ENCODE peak calls at places on chromosomes 3 and 15, in six cellular contexts. C is PC-9, G is HFFc6, N is endothelial cell, O is fibroblast of pulmonary artery, I is nephron progenitor cell. K is an unnamed sample.

GRCh38 chr3:15800780-15801179 is 3.0 kb upstream of the ANKRD28 start:
- DNase-seq in C (no peak), G (no peak), N (no peak), O (no peak), I (no peak), K (no peak)

GRCh38 chr3:150106752-150107428 is 136.2 kb upstream of the PFN2 start:
- DNase-seq in C (peak; percentile 75), G (peak; percentile 93), N (no peak), O (peak; percentile 85), I (peak; percentile 48), K (no peak)

GRCh38 chr3:155080692-155081091 is 573 bp downstream of the MME start:
- DNase-seq in C (no peak), G (no peak), N (no peak), O (peak; percentile 45), I (no peak), K (no peak)

GRCh38 chr3:20394243-20394642 is 208.2 kb upstream of the SGO1 start:
- DNase-seq in C (no peak), G (no peak), N (no peak), O (no peak), I (no peak), K (no peak)

GRCh38 chr15:35078221-35078915 is 6.7 kb downstream of the NANOGP8 start:
- DNase-seq in C (no peak), G (peak; percentile 36), N (peak; percentile 51), O (peak; percentile 80), I (peak; percentile 48), K (peak; percentile 29)

GRCh38 chr3:126959921-126960603 is 22.9 kb upstream of the PLXNA1 start:
- DNase-seq in C (peak; percentile 88), G (peak; percentile 66), N (peak; percentile 22), O (peak; percentile 72), I (no peak), K (no peak)

GRCh38 chr3:118781879-118782278 is 252.8 kb downstream of the IGSF11 start:
- DNase-seq in C (no peak), G (no peak), N (no peak), O (no peak), I (no peak), K (no peak)

GRCh38 chr15:72778796-72779195 is 4.8 kb downstream of the ADPGK start:
- DNase-seq in C (no peak), G (no peak), N (no peak), O (no peak), I (no peak), K (no peak)

GRCh38 chr3:136755192-136755591 is 3.0 kb upstream of the STAG1 start:
- DNase-seq in C (no peak), G (no peak), N (no peak), O (no peak), I (no peak), K (no peak)

GRCh38 chr3:89256395-89256794 is 149.0 kb downstream of the EPHA3 start:
- DNase-seq in C (no peak), G (no peak), N (no peak), O (no peak), I (no peak), K (no peak)

GRCh38 chr15:67501177-67501835 is 19.6 kb upstream of the C15orf61 start:
- DNase-seq in C (no peak), G (peak; percentile 48), N (no peak), O (peak; percentile 56), I (no peak), K (no peak)

GRCh38 chr3:108724101-108724500 is 33.1 kb downstream of the RETNLB start:
- DNase-seq in C (no peak), G (no peak), N (no peak), O (no peak), I (no peak), K (no peak)

GRCh38 chr15:45670061-45670460 is 35.2 kb downstream of the SQOR start:
- DNase-seq in C (no peak), G (no peak), N (no peak), O (no peak), I (no peak), K (no peak)

GRCh38 chr3:169148448-169149348 is 514.8 kb downstream of the MECOM start:
- DNase-seq in C (no peak), G (no peak), N (no peak), O (peak; percentile 55), I (no peak), K (no peak)

GRCh38 chr3:194659778-194660177 is 12.2 kb downstream of the LSG1 start:
- DNase-seq in C (no peak), G (no peak), N (no peak), O (no peak), I (no peak), K (no peak)

GRCh38 chr3:94524102-94524922 is 461.5 kb downstream of the NSUN3 start:
- DNase-seq in C (no peak), G (no peak), N (no peak), O (no peak), I (no peak), K (no peak)

GRCh38 chr3:132016061-132017041 is 18.5 kb downstream of the CPNE4 start:
- DNase-seq in C (no peak), G (no peak), N (no peak), O (peak; percentile 6), I (no peak), K (no peak)

GRCh38 chr3:189249987-189250386 is 78.2 kb downstream of the TPRG1 start:
- DNase-seq in C (no peak), G (no peak), N (no peak), O (no peak), I (no peak), K (no peak)

GRCh38 chr3:126053949-126054569 is 29.9 kb downstream of the SLC41A3 start:
- DNase-seq in C (no peak), G (no peak), N (no peak), O (no peak), I (no peak), K (no peak)

GRCh38 chr3:195245531-195245951 is 25.4 kb downstream of the XXYLT1 start:
- DNase-seq in C (no peak), G (no peak), N (no peak), O (no peak), I (no peak), K (no peak)

GRCh38 chr3:58711871-58712270 is 45.3 kb upstream of the FAM3D start:
- DNase-seq in C (no peak), G (no peak), N (no peak), O (no peak), I (no peak), K (no peak)

GRCh38 chr15:75827691-75828090 is 15.6 kb upstream of the UBE2Q2 start:
- DNase-seq in C (no peak), G (no peak), N (no peak), O (no peak), I (no peak), K (no peak)

GRCh38 chr15:25374143-25374542 is 64.7 kb downstream of the UBE3A start:
- DNase-seq in C (no peak), G (no peak), N (no peak), O (peak; percentile 27), I (no peak), K (no peak)

GRCh38 chr3:33834117-33834495 is 35.7 kb downstream of the PDCD6IP start:
- DNase-seq in C (no peak), G (no peak), N (no peak), O (no peak), I (no peak), K (no peak)

DNA sequence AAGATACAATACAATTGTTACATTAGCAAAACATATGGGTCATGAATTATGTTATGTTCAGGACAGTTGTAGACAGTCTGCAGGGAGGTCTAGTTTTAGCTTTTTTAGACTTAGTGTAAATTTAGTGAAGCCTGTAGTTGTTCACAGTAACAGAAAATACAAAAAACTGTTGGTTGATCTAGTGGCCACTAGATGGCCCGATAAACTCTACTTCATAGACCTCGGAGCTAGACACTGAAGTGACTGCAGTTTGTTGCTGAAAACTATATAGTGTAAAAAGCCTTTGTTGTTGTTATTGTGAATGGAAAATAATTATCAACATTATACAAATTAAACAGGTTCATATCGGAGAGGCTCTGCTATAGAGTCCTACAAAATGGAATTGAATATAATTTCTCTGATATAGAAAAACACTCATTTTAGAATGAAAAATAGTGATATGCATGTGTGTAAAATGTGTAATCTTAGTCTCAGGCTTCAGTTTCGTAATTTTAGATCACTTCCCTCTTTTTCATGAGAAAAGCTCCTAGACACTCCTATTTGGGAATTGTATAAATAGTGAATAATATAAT is 18.3 kb downstream of the MAGEL2 start:
- DNase-seq in C (no peak), G (no peak), N (no peak), O (peak; percentile 14), I (no peak), K (no peak)
- TF ChIP-seq CTCF in C (peak; percentile 60), G (peak; percentile 72), N (peak; percentile 55), O (peak; percentile 39), I (peak; percentile 59), K (peak; percentile 63)

GRCh38 chr15:43347114-43347513 is 16.7 kb upstream of the LCMT2 start:
- DNase-seq in C (no peak), G (no peak), N (no peak), O (no peak), I (no peak), K (no peak)

DNA sequence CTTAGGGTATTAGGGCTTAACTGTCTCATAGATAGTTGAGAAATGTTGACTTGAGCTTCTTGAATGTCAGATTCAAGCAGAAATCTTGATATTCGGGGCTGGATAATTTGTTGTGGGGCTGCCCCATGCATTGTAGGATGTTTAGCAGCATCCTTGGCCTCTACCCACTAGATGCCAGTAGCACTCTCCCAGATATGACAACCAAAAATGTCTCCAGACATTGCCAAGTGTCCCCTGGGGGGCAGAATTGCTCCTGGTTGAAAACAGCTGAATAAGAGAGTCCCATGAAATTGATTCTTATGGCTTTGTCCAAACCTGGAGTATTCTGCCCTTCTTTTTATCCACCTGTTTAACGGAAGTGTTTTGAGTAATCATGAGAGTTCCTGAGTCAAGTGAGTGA is 15.9 kb upstream of the LCMT2 start:
- DNase-seq in C (no peak), G (no peak), N (no peak), O (no peak), I (no peak), K (no peak)
- TF ChIP-seq CTCF in C (no peak), G (peak; percentile 34), N (no peak), O (no peak), I (no peak), K (no peak)

GRCh38 chr3:50371133-50371670 is 11.9 kb upstream of the TMEM115 start:
- DNase-seq in C (no peak), G (no peak), N (no peak), O (peak; percentile 23), I (no peak), K (no peak)

GRCh38 chr3:50373146-50373864 is 14.0 kb upstream of the TMEM115 start:
- DNase-seq in C (no peak), G (no peak), N (no peak), O (no peak), I (no peak), K (no peak)

GRCh38 chr3:50370594-50370993 is 11.3 kb upstream of the TMEM115 start:
- DNase-seq in C (no peak), G (no peak), N (peak; percentile 41), O (peak; percentile 54), I (no peak), K (no peak)

GRCh38 chr3:50373865-50374188 is 14.5 kb upstream of the TMEM115 start:
- DNase-seq in C (no peak), G (no peak), N (no peak), O (no peak), I (no peak), K (no peak)

GRCh38 chr3:50372349-50372748 is 13.0 kb upstream of the TMEM115 start:
- DNase-seq in C (no peak), G (no peak), N (no peak), O (no peak), I (no peak), K (no peak)
- TF ChIP-seq CTCF in C (no peak), G (no peak), N (no peak), O (no peak), I (no peak), K (no peak)

DNA sequence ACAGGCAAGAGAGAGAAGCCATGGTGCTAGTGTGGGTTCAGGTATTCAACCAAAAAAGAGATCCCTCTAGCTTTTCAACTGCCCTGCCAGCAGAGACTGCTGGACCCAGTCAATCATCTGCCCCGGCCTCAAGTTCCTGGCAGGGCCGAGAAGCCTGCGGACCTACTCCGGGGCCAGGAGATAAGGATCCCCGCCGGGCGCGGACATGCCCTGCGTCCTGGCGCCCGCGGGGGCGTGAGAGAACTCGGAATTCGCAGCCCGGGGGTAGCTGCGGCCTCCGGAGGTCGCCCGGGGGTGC is 821 bp upstream of the MAGI1 start:
- DNase-seq in C (no peak), G (no peak), N (peak; percentile 58), O (peak; percentile 40), I (peak; percentile 56), K (peak; percentile 23)
- TF ChIP-seq CTCF in C (no peak), G (peak; percentile 13), N (peak; percentile 23), O (no peak), I (no peak), K (no peak)

K was measured in neural crest cell.